ENCODE peak calls at places on chromosomes 7 and 10, in four cellular contexts. N is heart right ventricle; S is stimulated activated CD4-positive, alpha-beta T cell treated with anti-CD3 and anti-CD28 coated beads, Interleukin-2, amount 100 ng/mL, for 48 hours; Q is frontal cortex. R is an unnamed sample.

GRCh38 chr10:73768881-73769280 is 13.0 kb upstream of the CHCHD1 start:
- DNase-seq in S (no peak), Q (no peak), N (no peak), R (no peak)

GRCh38 chr10:99329891-99330674 is 927 bp downstream of the CNNM1 start:
- DNase-seq in Q (no peak), N (no peak), S (peak; percentile 12), R (peak; percentile 33)

GRCh38 chr7:111855842-111856227 is 293.5 kb upstream of the IMMP2L start:
- DNase-seq in S (no peak), Q (no peak), N (no peak), R (no peak)

GRCh38 chr7:134632937-134633540 is 13.6 kb upstream of the BPGM start:
- DNase-seq in Q (no peak), S (no peak), N (no peak), R (no peak)

GRCh38 chr7:132592238-132592946 is 16.1 kb upstream of the PLXNA4 start:
- DNase-seq in N (no peak), S (no peak), Q (no peak), R (no peak)

GRCh38 chr7:4894482-4894881 is 11.0 kb upstream of the RADIL start:
- DNase-seq in S (no peak), Q (no peak), N (no peak), R (no peak)

GRCh38 chr7:27252935-27253333 is 10.3 kb downstream of the EVX1 start:
- DNase-seq in Q (no peak), N (no peak), S (no peak), R (no peak)

GRCh38 chr7:106840342-106840741 is 24.7 kb upstream of the PIK3CG start:
- DNase-seq in Q (no peak), N (no peak), S (no peak), R (no peak)

GRCh38 chr7:32479574-32480200 is 10.5 kb downstream of the LSM5 start:
- DNase-seq in S (no peak), Q (peak; percentile 31), N (peak; percentile 24), R (no peak)

GRCh38 chr10:77513783-77514331 is 123.8 kb downstream of the KCNMA1 start:
- DNase-seq in N (peak; percentile 18), Q (peak; percentile 56), S (no peak), R (peak; percentile 15)

R was measured in thyroid gland.